ENCODE peak calls at places on chromosomes 16 and 17, in nine cellular contexts. X is heart left ventricle; Q is stimulated activated CD8-positive, alpha-beta memory T cell treated with anti-CD3 and anti-CD28 coated beads, Interleukin-4, amount 100 ng/mL, for 24 hours; D is AG09319; N is DMS 273 treated with DMSO at 0.1 percent for 48 hours; I is NCI-H1417; E is HT1080; U is NCI-H345; K is transverse colon. T is an unnamed sample.

GRCh38 chr16:966505-966904 is 4.3 kb downstream of the LMF1 start:
- DNase-seq in K (no peak), D (no peak), X (no peak), N (no peak), U (no peak), I (no peak), E (no peak), Q (no peak), T (no peak)

GRCh38 chr17:72334205-72334604 is 213.4 kb downstream of the SOX9 start:
- DNase-seq in Q (no peak), X (no peak), E (peak; percentile 59), U (no peak), D (peak; percentile 12), N (no peak), I (no peak), K (no peak), T (no peak)

GRCh38 chr16:80717611-80718010 is 86.8 kb downstream of the CDYL2 start:
- DNase-seq in U (no peak), K (no peak), D (no peak), X (no peak), N (no peak), Q (no peak), E (no peak), I (no peak), T (no peak)

GRCh38 chr16:50067290-50067853 is 1.6 kb downstream of the HEATR3 start:
- DNase-seq in Q (no peak), X (no peak), K (no peak), I (no peak), D (peak; percentile 34), N (no peak), E (peak; percentile 67), U (no peak), T (peak; percentile 36)

GRCh38 chr16:27085182-27085581 is 18.5 kb downstream of the C16orf82 start:
- DNase-seq in N (no peak), E (no peak), D (no peak), K (no peak), X (no peak), U (no peak), Q (no peak), I (no peak), T (no peak)

GRCh38 chr16:72474511-72475123 is 302.7 kb upstream of the PMFBP1 start:
- DNase-seq in I (no peak), X (no peak), N (no peak), K (no peak), Q (no peak), E (peak; percentile 95), U (no peak), D (no peak), T (peak; percentile 73)

GRCh38 chr17:42187833-42188232 is 2.6 kb upstream of the HCRT start:
- DNase-seq in U (no peak), X (no peak), D (no peak), I (no peak), E (no peak), Q (no peak), K (no peak), N (no peak), T (no peak)

GRCh38 chr16:1707193-1707790 is 1.3 kb downstream of the MAPK8IP3 start:
- DNase-seq in N (no peak), D (no peak), E (peak; percentile 23), I (no peak), Q (no peak), X (no peak), K (no peak), U (no peak), T (peak; percentile 28)

GRCh38 chr17:82246365-82247174 is 17.7 kb downstream of the SLC16A3 start:
- DNase-seq in K (peak; percentile 35), E (peak; percentile 92), Q (no peak), U (no peak), N (no peak), I (no peak), X (peak; percentile 66), D (no peak), T (peak; percentile 94)

GRCh38 chr17:69828087-69828486 is 246.9 kb upstream of the KCNJ16 start:
- DNase-seq in N (no peak), K (no peak), Q (no peak), I (no peak), X (no peak), D (no peak), U (no peak), E (peak; percentile 73), T (peak; percentile 48)

GRCh38 chr16:9846362-9847099 is 335.7 kb downstream of the GRIN2A start:
- DNase-seq in K (no peak), I (no peak), U (no peak), Q (no peak), N (no peak), X (no peak), E (no peak), D (no peak), T (peak; percentile 58)

GRCh38 chr17:75785770-75786538 is 1.3 kb downstream of the UNK start:
- DNase-seq in D (no peak), K (no peak), N (no peak), I (peak; percentile 56), E (no peak), X (no peak), Q (no peak), U (no peak), T (peak; percentile 61)

GRCh38 chr16:10940501-10941079 is 1.7 kb downstream of the DEXI start:
- DNase-seq in E (no peak), U (no peak), K (no peak), D (no peak), N (no peak), Q (no peak), X (no peak), I (no peak), T (no peak)

GRCh38 chr16:83098536-83098935 is 471.8 kb downstream of the CDH13 start:
- DNase-seq in E (no peak), Q (no peak), U (no peak), D (no peak), K (no peak), X (no peak), I (no peak), N (no peak), T (no peak)

GRCh38 chr17:62781356-62781755 is 26.8 kb downstream of the MARCHF10 start:
- DNase-seq in I (no peak), U (no peak), Q (no peak), D (no peak), K (no peak), X (no peak), E (no peak), N (no peak), T (no peak)

GRCh38 chr16:2821483-2822157 is 4.6 kb downstream of the PRSS21 start:
- DNase-seq in N (no peak), K (peak; percentile 3), I (no peak), D (no peak), Q (no peak), X (no peak), E (no peak), U (no peak), T (no peak)

GRCh38 chr17:46870116-46870803 is 18.9 kb downstream of the WNT9B start:
- DNase-seq in Q (no peak), D (no peak), X (no peak), U (no peak), N (no peak), K (peak; percentile 55), E (no peak), I (no peak), T (no peak)

GRCh38 chr16:4914528-4915225 is 22.3 kb downstream of the PPL start:
- DNase-seq in K (no peak), X (no peak), E (no peak), U (no peak), I (no peak), D (no peak), N (no peak), Q (no peak), T (no peak)

GRCh38 chr17:38981640-38982039 is 14.4 kb upstream of the FBXO47 start:
- DNase-seq in N (no peak), I (no peak), K (no peak), Q (no peak), U (no peak), X (no peak), E (no peak), D (no peak), T (no peak)

GRCh38 chr16:70746708-70747424 is 54.1 kb downstream of the VAC14 start:
- DNase-seq in I (peak; percentile 18), K (peak; percentile 82), Q (no peak), X (no peak), U (no peak), E (peak; percentile 96), N (no peak), D (peak; percentile 81), T (peak; percentile 94)

GRCh38 chr17:48745381-48746275 is 17.1 kb upstream of the HOXB13 start:
- DNase-seq in K (no peak), E (no peak), N (no peak), D (no peak), U (peak; percentile 19), I (no peak), Q (no peak), X (no peak), T (peak; percentile 74)

GRCh38 chr17:44383363-44383762 is 6.1 kb downstream of the ITGA2B start:
- DNase-seq in U (no peak), K (no peak), D (no peak), Q (no peak), I (no peak), N (no peak), E (no peak), X (no peak), T (no peak)

GRCh38 chr16:75288596-75289120 is 37.2 kb upstream of the BCAR1 start:
- DNase-seq in D (no peak), U (no peak), K (no peak), E (no peak), Q (peak; percentile 25), X (no peak), N (no peak), I (no peak), T (no peak)

GRCh38 chr16:11560701-11561439 is 25.8 kb downstream of the LITAF start:
- DNase-seq in X (no peak), K (peak; percentile 26), E (no peak), D (no peak), I (no peak), N (no peak), U (no peak), Q (peak; percentile 34), T (no peak)

GRCh38 chr16:67397812-67398545 is 4.7 kb upstream of the TPPP3 start:
- DNase-seq in U (no peak), K (no peak), X (no peak), N (no peak), Q (no peak), D (no peak), E (no peak), I (peak; percentile 8), T (no peak)

GRCh38 chr17:74827800-74828199 is 31.9 kb downstream of the GRIN2C start:
- DNase-seq in D (no peak), U (no peak), I (no peak), X (no peak), K (no peak), E (no peak), Q (no peak), N (no peak), T (no peak)

GRCh38 chr17:63150994-63151464 is 185.0 kb downstream of the TANC2 start:
- DNase-seq in E (peak; percentile 6), K (no peak), X (no peak), I (peak; percentile 8), U (no peak), N (peak; percentile 91), Q (no peak), D (peak; percentile 60), T (no peak)

GRCh38 chr17:82890339-82890730 is 50.5 kb upstream of the ZNF750 start:
- DNase-seq in Q (no peak), U (no peak), X (peak; percentile 59), N (no peak), K (no peak), D (no peak), E (no peak), I (no peak), T (no peak)

GRCh38 chr17:65292430-65292829 is 155.3 kb downstream of the RGS9 start:
- DNase-seq in Q (no peak), D (no peak), X (no peak), U (no peak), N (no peak), K (no peak), I (no peak), E (peak; percentile 61), T (peak; percentile 26)

GRCh38 chr16:85471469-85472431 is 141.4 kb upstream of the GSE1 start:
- DNase-seq in K (peak; percentile 67), U (peak; percentile 65), Q (no peak), N (no peak), D (no peak), X (no peak), I (no peak), E (peak; percentile 15), T (peak; percentile 80)

GRCh38 chr16:17260271-17260849 is 210.4 kb downstream of the XYLT1 start:
- DNase-seq in N (no peak), E (no peak), X (no peak), Q (no peak), U (no peak), D (no peak), K (no peak), I (no peak), T (no peak)